ENCODE peak calls at places on chromosomes 12 and 14, in nine cellular contexts. One of them, this sample, is unnamed.

GRCh38 chr12:100128509-100128908 is 14.2 kb downstream of the BLTP3B start:
- DNase-seq in lower leg skin: no peak
- DNase-seq in CD8-positive, alpha-beta memory T cell: no peak
- DNase-seq in PC-9: no peak
- DNase-seq in AG10803: peak; percentile 70
- DNase-seq in cardiac muscle cell: peak; percentile 76
- DNase-seq in CD4-positive, CD25-positive, alpha-beta regulatory T cell: no peak
- DNase-seq in GM12865: no peak
- DNase-seq in lung: no peak
- DNase-seq in this sample: no peak

GRCh38 chr12:121034906-121035305 is 4.1 kb downstream of the OASL start:
- DNase-seq in AG10803: no peak
- DNase-seq in CD4-positive, CD25-positive, alpha-beta regulatory T cell: no peak
- DNase-seq in CD8-positive, alpha-beta memory T cell: no peak
- DNase-seq in PC-9: no peak
- DNase-seq in cardiac muscle cell: no peak
- DNase-seq in GM12865: no peak
- DNase-seq in lung: no peak
- DNase-seq in lower leg skin: no peak
- DNase-seq in this sample: no peak

GRCh38 chr14:99819514-99819913 is 26.3 kb downstream of the EML1 start:
- DNase-seq in CD4-positive, CD25-positive, alpha-beta regulatory T cell: peak; percentile 16
- DNase-seq in lower leg skin: peak; percentile 71
- DNase-seq in cardiac muscle cell: no peak
- DNase-seq in PC-9: no peak
- DNase-seq in GM12865: no peak
- DNase-seq in AG10803: no peak
- DNase-seq in CD8-positive, alpha-beta memory T cell: no peak
- DNase-seq in lung: no peak
- DNase-seq in this sample: no peak

GRCh38 chr14:95553141-95553540 is 18.3 kb downstream of the GLRX5 start:
- DNase-seq in lower leg skin: peak; percentile 68
- DNase-seq in CD8-positive, alpha-beta memory T cell: no peak
- DNase-seq in GM12865: no peak
- DNase-seq in PC-9: no peak
- DNase-seq in CD4-positive, CD25-positive, alpha-beta regulatory T cell: no peak
- DNase-seq in cardiac muscle cell: no peak
- DNase-seq in AG10803: no peak
- DNase-seq in lung: no peak
- DNase-seq in this sample: no peak

GRCh38 chr12:55829967-55830600 is 697 bp upstream of the DNAJC14 start:
- DNase-seq in PC-9: no peak
- DNase-seq in lower leg skin: peak; percentile 92
- DNase-seq in CD4-positive, CD25-positive, alpha-beta regulatory T cell: peak; percentile 46
- DNase-seq in GM12865: peak; percentile 47
- DNase-seq in AG10803: no peak
- DNase-seq in CD8-positive, alpha-beta memory T cell: peak; percentile 42
- DNase-seq in lung: peak; percentile 63
- DNase-seq in cardiac muscle cell: no peak
- DNase-seq in this sample: no peak

GRCh38 chr14:100586520-100587247 is 533 bp downstream of the BEGAIN start:
- DNase-seq in CD8-positive, alpha-beta memory T cell: no peak
- DNase-seq in PC-9: no peak
- DNase-seq in cardiac muscle cell: peak; percentile 38
- DNase-seq in lower leg skin: peak; percentile 75
- DNase-seq in CD4-positive, CD25-positive, alpha-beta regulatory T cell: no peak
- DNase-seq in lung: no peak
- DNase-seq in AG10803: no peak
- DNase-seq in GM12865: no peak
- DNase-seq in this sample: no peak

GRCh38 chr12:124700810-124701594 is 133.6 kb upstream of the NCOR2 start:
- DNase-seq in CD4-positive, CD25-positive, alpha-beta regulatory T cell: no peak
- DNase-seq in lower leg skin: no peak
- DNase-seq in PC-9: no peak
- DNase-seq in cardiac muscle cell: peak; percentile 80
- DNase-seq in lung: peak; percentile 82
- DNase-seq in CD8-positive, alpha-beta memory T cell: no peak
- DNase-seq in AG10803: peak; percentile 83
- DNase-seq in GM12865: no peak
- DNase-seq in this sample: no peak

GRCh38 chr14:72311116-72311515 is 378.9 kb downstream of the RGS6 start:
- DNase-seq in lung: no peak
- DNase-seq in AG10803: no peak
- DNase-seq in GM12865: no peak
- DNase-seq in lower leg skin: no peak
- DNase-seq in PC-9: no peak
- DNase-seq in cardiac muscle cell: no peak
- DNase-seq in CD8-positive, alpha-beta memory T cell: no peak
- DNase-seq in CD4-positive, CD25-positive, alpha-beta regulatory T cell: no peak
- DNase-seq in this sample: no peak

GRCh38 chr12:92735131-92735721 is 32.4 kb downstream of the PLEKHG7 start:
- DNase-seq in lower leg skin: no peak
- DNase-seq in PC-9: peak; percentile 72
- DNase-seq in cardiac muscle cell: peak; percentile 96
- DNase-seq in AG10803: peak; percentile 95
- DNase-seq in lung: no peak
- DNase-seq in CD4-positive, CD25-positive, alpha-beta regulatory T cell: no peak
- DNase-seq in GM12865: no peak
- DNase-seq in CD8-positive, alpha-beta memory T cell: no peak
- DNase-seq in this sample: no peak

GRCh38 chr14:61640158-61640833 is 55.0 kb upstream of the HIF1A start:
- DNase-seq in lung: no peak
- DNase-seq in lower leg skin: no peak
- DNase-seq in CD4-positive, CD25-positive, alpha-beta regulatory T cell: no peak
- DNase-seq in AG10803: no peak
- DNase-seq in PC-9: no peak
- DNase-seq in CD8-positive, alpha-beta memory T cell: no peak
- DNase-seq in cardiac muscle cell: no peak
- DNase-seq in GM12865: no peak
- DNase-seq in this sample: no peak

GRCh38 chr14:104926619-104927431 is 2.1 kb downstream of the PLD4 start:
- DNase-seq in lung: no peak
- DNase-seq in PC-9: no peak
- DNase-seq in lower leg skin: peak; percentile 84
- DNase-seq in CD4-positive, CD25-positive, alpha-beta regulatory T cell: no peak
- DNase-seq in AG10803: no peak
- DNase-seq in CD8-positive, alpha-beta memory T cell: no peak
- DNase-seq in GM12865: peak; percentile 93
- DNase-seq in cardiac muscle cell: no peak
- DNase-seq in this sample: peak; percentile 82

GRCh38 chr12:10241781-10242180 is 29.1 kb downstream of the GABARAPL1 start:
- DNase-seq in CD4-positive, CD25-positive, alpha-beta regulatory T cell: no peak
- DNase-seq in CD8-positive, alpha-beta memory T cell: no peak
- DNase-seq in cardiac muscle cell: peak; percentile 9
- DNase-seq in AG10803: no peak
- DNase-seq in lung: no peak
- DNase-seq in PC-9: no peak
- DNase-seq in lower leg skin: no peak
- DNase-seq in GM12865: no peak
- DNase-seq in this sample: no peak

GRCh38 chr12:121915841-121916321 is 2.5 kb upstream of the CFAP251 start:
- DNase-seq in AG10803: no peak
- DNase-seq in PC-9: no peak
- DNase-seq in lung: no peak
- DNase-seq in GM12865: no peak
- DNase-seq in CD8-positive, alpha-beta memory T cell: no peak
- DNase-seq in cardiac muscle cell: no peak
- DNase-seq in lower leg skin: no peak
- DNase-seq in CD4-positive, CD25-positive, alpha-beta regulatory T cell: no peak
- DNase-seq in this sample: no peak

GRCh38 chr14:104316121-104316722 is 177.8 kb downstream of the KIF26A start:
- DNase-seq in lower leg skin: no peak
- DNase-seq in PC-9: no peak
- DNase-seq in CD8-positive, alpha-beta memory T cell: no peak
- DNase-seq in cardiac muscle cell: no peak
- DNase-seq in lung: no peak
- DNase-seq in GM12865: no peak
- DNase-seq in CD4-positive, CD25-positive, alpha-beta regulatory T cell: no peak
- DNase-seq in AG10803: no peak
- DNase-seq in this sample: no peak

GRCh38 chr12:34394211-34395055 is 372.1 kb downstream of the ALG10 start:
- DNase-seq in CD4-positive, CD25-positive, alpha-beta regulatory T cell: no peak
- DNase-seq in AG10803: no peak
- DNase-seq in lung: no peak
- DNase-seq in PC-9: no peak
- DNase-seq in GM12865: no peak
- DNase-seq in cardiac muscle cell: no peak
- DNase-seq in CD8-positive, alpha-beta memory T cell: no peak
- DNase-seq in lower leg skin: peak; percentile 53
- DNase-seq in this sample: no peak

GRCh38 chr14:61485670-61486069 is 164.3 kb downstream of the PRKCH start:
- DNase-seq in PC-9: no peak
- DNase-seq in GM12865: no peak
- DNase-seq in lung: no peak
- DNase-seq in lower leg skin: no peak
- DNase-seq in cardiac muscle cell: no peak
- DNase-seq in CD4-positive, CD25-positive, alpha-beta regulatory T cell: no peak
- DNase-seq in CD8-positive, alpha-beta memory T cell: no peak
- DNase-seq in AG10803: no peak
- DNase-seq in this sample: no peak

GRCh38 chr14:93962701-93963601 is 13.4 kb downstream of the ASB2 start:
- DNase-seq in CD4-positive, CD25-positive, alpha-beta regulatory T cell: peak; percentile 89
- DNase-seq in PC-9: peak; percentile 77
- DNase-seq in lower leg skin: no peak
- DNase-seq in lung: no peak
- DNase-seq in CD8-positive, alpha-beta memory T cell: no peak
- DNase-seq in GM12865: peak; percentile 97
- DNase-seq in cardiac muscle cell: no peak
- DNase-seq in AG10803: no peak
- DNase-seq in this sample: peak; percentile 85

DNA sequence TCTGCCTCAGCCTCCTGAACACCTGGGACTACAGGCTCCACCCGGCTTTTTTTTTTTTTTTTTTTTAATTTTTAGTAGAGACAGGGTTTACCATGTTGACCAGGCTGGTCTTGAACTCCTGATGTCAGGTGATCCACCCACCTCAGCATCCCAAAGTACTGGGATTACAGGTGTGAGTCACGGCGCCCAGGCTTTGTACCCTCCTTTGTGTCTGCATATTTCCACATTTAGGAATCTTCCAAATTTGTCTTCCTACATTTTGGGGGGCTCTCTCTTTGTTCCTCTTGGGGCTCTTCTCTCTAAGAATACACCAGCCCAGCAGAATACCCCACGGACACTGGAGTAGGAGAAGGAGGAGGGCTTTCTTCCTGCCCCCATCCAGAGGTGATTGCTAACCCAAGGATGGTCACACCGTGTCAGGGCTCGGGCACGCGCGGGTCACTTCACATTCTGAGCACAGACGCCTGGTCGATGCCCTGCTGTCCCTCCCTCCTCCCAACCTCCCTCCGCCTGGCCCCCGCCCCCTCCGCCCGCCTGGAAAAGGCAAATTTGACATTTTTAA is 2.1 kb upstream of the DNAJC22 start:
- DNase-seq in cardiac muscle cell: no peak
- DNase-seq in GM12865: no peak
- DNase-seq in lower leg skin: peak; percentile 59
- DNase-seq in PC-9: no peak
- DNase-seq in CD8-positive, alpha-beta memory T cell: no peak
- DNase-seq in AG10803: no peak
- DNase-seq in CD4-positive, CD25-positive, alpha-beta regulatory T cell: no peak
- DNase-seq in lung: no peak
- DNase-seq in this sample: no peak
- H3K4me3 ChIP-seq in cardiac muscle cell: peak overlapping the region; percentile 38
- H3K4me3 ChIP-seq in GM12865: no peak overlapping the region
- H3K4me3 ChIP-seq in lower leg skin: no peak overlapping the region
- H3K4me3 ChIP-seq in PC-9: peak overlapping the region; percentile 41
- H3K4me3 ChIP-seq in CD8-positive, alpha-beta memory T cell: no peak overlapping the region
- H3K4me3 ChIP-seq in AG10803: no peak overlapping the region
- H3K4me3 ChIP-seq in CD4-positive, CD25-positive, alpha-beta regulatory T cell: no peak overlapping the region
- H3K4me3 ChIP-seq in lung: no peak overlapping the region
- H3K4me3 ChIP-seq in this sample: no peak overlapping the region

DNA sequence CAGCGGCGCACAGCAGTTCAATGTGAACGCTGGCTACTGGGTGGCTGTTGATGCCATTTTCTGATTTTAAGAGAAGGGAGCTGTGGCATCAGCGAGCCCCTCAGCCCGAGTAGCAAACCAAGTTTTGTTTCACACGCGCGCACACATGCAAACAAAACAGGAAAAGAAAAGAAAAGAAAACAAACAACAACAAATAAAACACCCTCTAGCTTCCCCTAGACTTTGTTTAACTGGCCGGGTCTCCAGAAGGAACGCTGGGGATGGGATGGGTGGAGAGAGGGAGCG is 540 bp downstream of the PAX9 start:
- DNase-seq in lower leg skin: no peak
- DNase-seq in cardiac muscle cell: no peak
- DNase-seq in lung: no peak
- DNase-seq in CD4-positive, CD25-positive, alpha-beta regulatory T cell: no peak
- DNase-seq in PC-9: no peak
- DNase-seq in AG10803: no peak
- DNase-seq in GM12865: no peak
- DNase-seq in CD8-positive, alpha-beta memory T cell: no peak
- DNase-seq in this sample: no peak
- H3K4me3 ChIP-seq in lower leg skin: peak overlapping the region; percentile 34
- H3K4me3 ChIP-seq in cardiac muscle cell: peak overlapping the region; percentile 59
- H3K4me3 ChIP-seq in lung: no peak overlapping the region
- H3K4me3 ChIP-seq in CD4-positive, CD25-positive, alpha-beta regulatory T cell: no peak overlapping the region
- H3K4me3 ChIP-seq in PC-9: peak overlapping the region; percentile 85
- H3K4me3 ChIP-seq in AG10803: peak overlapping the region; percentile 68
- H3K4me3 ChIP-seq in GM12865: no peak overlapping the region
- H3K4me3 ChIP-seq in CD8-positive, alpha-beta memory T cell: no peak overlapping the region
- H3K4me3 ChIP-seq in this sample: no peak overlapping the region

DNA sequence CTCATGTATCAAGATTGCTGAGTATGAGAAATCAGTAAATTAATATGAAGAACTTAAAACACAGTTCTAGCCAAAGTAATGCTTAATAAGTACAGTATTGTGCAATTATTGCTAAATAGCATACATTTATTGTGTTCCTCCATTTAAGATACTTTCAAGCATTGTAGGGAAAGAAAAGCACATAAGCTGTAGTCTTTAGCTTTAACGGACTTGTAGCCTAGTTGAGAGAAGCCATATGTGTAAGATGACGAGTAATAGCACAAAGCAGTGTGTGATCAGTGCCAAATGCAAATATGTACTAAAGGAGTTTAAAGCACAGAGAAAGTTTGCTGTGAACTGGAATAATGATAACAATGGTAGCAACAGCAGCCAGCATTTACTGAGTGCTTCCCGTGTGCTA is 38.1 kb downstream of the ETV6 start:
- DNase-seq in AG10803: no peak
- DNase-seq in PC-9: no peak
- DNase-seq in lower leg skin: no peak
- DNase-seq in cardiac muscle cell: peak; percentile 51
- DNase-seq in GM12865: no peak
- DNase-seq in CD4-positive, CD25-positive, alpha-beta regulatory T cell: no peak
- DNase-seq in lung: no peak
- DNase-seq in CD8-positive, alpha-beta memory T cell: no peak
- DNase-seq in this sample: no peak
- H3K4me3 ChIP-seq in AG10803: no peak overlapping the region
- H3K4me3 ChIP-seq in PC-9: no peak overlapping the region
- H3K4me3 ChIP-seq in lower leg skin: no peak overlapping the region
- H3K4me3 ChIP-seq in cardiac muscle cell: no peak overlapping the region
- H3K4me3 ChIP-seq in GM12865: no peak overlapping the region
- H3K4me3 ChIP-seq in CD4-positive, CD25-positive, alpha-beta regulatory T cell: no peak overlapping the region
- H3K4me3 ChIP-seq in lung: no peak overlapping the region
- H3K4me3 ChIP-seq in CD8-positive, alpha-beta memory T cell: no peak overlapping the region
- H3K4me3 ChIP-seq in this sample: no peak overlapping the region

DNA sequence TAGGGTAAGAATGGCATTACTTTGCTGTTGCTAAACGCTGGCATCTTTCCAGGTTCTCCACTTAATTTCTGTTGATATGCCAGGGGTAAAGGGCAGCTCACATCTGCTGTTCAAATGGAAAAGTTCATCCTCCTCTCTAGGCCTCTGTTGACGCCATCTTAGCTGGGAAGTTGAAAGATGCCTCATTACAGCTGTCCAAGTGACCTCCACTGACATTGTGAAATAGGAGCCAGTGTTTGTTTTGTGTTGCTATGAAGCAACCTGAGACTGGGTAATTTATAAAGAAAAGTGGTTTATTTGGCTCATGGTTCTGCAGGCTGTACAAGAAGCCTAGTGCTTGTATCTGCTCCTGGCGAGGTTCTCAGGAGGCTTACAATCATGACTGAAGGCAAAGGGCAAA is 3.3 kb upstream of the ADAM21 start:
- DNase-seq in lower leg skin: no peak
- DNase-seq in cardiac muscle cell: peak; percentile 40
- DNase-seq in PC-9: peak; percentile 60
- DNase-seq in CD8-positive, alpha-beta memory T cell: no peak
- DNase-seq in GM12865: no peak
- DNase-seq in lung: no peak
- DNase-seq in AG10803: peak; percentile 53
- DNase-seq in CD4-positive, CD25-positive, alpha-beta regulatory T cell: no peak
- DNase-seq in this sample: no peak
- H3K4me3 ChIP-seq in lower leg skin: no peak overlapping the region
- H3K4me3 ChIP-seq in cardiac muscle cell: no peak overlapping the region
- H3K4me3 ChIP-seq in PC-9: no peak overlapping the region
- H3K4me3 ChIP-seq in CD8-positive, alpha-beta memory T cell: no peak overlapping the region
- H3K4me3 ChIP-seq in GM12865: no peak overlapping the region
- H3K4me3 ChIP-seq in lung: no peak overlapping the region
- H3K4me3 ChIP-seq in AG10803: no peak overlapping the region
- H3K4me3 ChIP-seq in CD4-positive, CD25-positive, alpha-beta regulatory T cell: no peak overlapping the region
- H3K4me3 ChIP-seq in this sample: no peak overlapping the region

This sample was measured in GM06990.